ENCODE peak calls at places on chromosomes 6 and 20, in five cellular contexts. N, T, G, E and X are unnamed samples.

GRCh38 chr6:16600701-16601100 is 160.6 kb downstream of the ATXN1 start:
- DNase-seq in T (no peak), G (no peak), N (no peak), E (no peak), X (no peak)

GRCh38 chr6:144190593-144190992 is 40.3 kb downstream of the STX11 start:
- DNase-seq in G (no peak), T (peak), N (no peak), E (no peak), X (no peak)

GRCh38 chr20:9490171-9490570 is 24.2 kb upstream of the LAMP5 start:
- DNase-seq in T (no peak), N (no peak), E (no peak), G (no peak), X (no peak)

GRCh38 chr6:31180500-31180899 is 10.0 kb upstream of the POU5F1 start:
- DNase-seq in N (peak), T (peak), E (no peak), G (peak), X (no peak)

GRCh38 chr6:116536216-116536621 is 9.3 kb downstream of the TRAPPC3L start:
- DNase-seq in N (no peak), G (no peak), E (peak), T (peak), X (peak)

GRCh38 chr20:40010483-40010882 is 678.6 kb downstream of the MAFB start:
- DNase-seq in N (no peak), E (no peak), T (no peak), G (no peak), X (no peak)

GRCh38 chr20:41654884-41655283 is 36.7 kb upstream of the CHD6 start:
- DNase-seq in T (peak), E (no peak), N (no peak), G (no peak), X (peak)

GRCh38 chr6:10014561-10014960 is 400.3 kb downstream of the TFAP2A start:
- DNase-seq in T (peak), G (no peak), N (no peak), E (no peak), X (no peak)

GRCh38 chr20:51573576-51574243 is 31.2 kb upstream of the NFATC2 start:
- DNase-seq in G (no peak), N (no peak), E (no peak), T (no peak), X (no peak)

GRCh38 chr20:25865715-25866656 is 169.3 kb upstream of the ZNF337 start:
- DNase-seq in N (peak), G (no peak), T (peak), E (peak), X (peak)

GRCh38 chr6:17622144-17622543 is 22.0 kb downstream of the FAM8A1 start:
- DNase-seq in T (no peak), N (no peak), E (no peak), G (no peak), X (no peak)

GRCh38 chr20:7770578-7770977 is 169.7 kb downstream of the HAO1 start:
- DNase-seq in E (no peak), T (peak), G (no peak), N (no peak), X (no peak)

GRCh38 chr20:4767084-4767483 is 45.4 kb downstream of the PRND start:
- DNase-seq in G (no peak), E (no peak), T (no peak), N (no peak), X (no peak)

GRCh38 chr6:36038120-36038876 is 10.7 kb downstream of the MAPK14 start:
- DNase-seq in G (no peak), N (no peak), E (no peak), T (no peak), X (no peak)

GRCh38 chr6:164109770-164110140 is 695.2 kb downstream of the QKI start:
- DNase-seq in N (no peak), G (no peak), T (no peak), E (no peak), X (peak)

GRCh38 chr6:68958327-68958726 is 323.2 kb downstream of the ADGRB3 start:
- DNase-seq in N (no peak), G (no peak), T (no peak), E (peak), X (no peak)

GRCh38 chr6:39791850-39792500 is at the start of gene DAAM2:
- DNase-seq in G (no peak), T (peak), E (no peak), N (no peak), X (peak)

GRCh38 chr6:24332306-24332705 is 25.6 kb downstream of the DCDC2 start:
- DNase-seq in G (no peak), E (peak), T (peak), N (no peak), X (no peak)

GRCh38 chr20:15195378-15195777 is 858.0 kb upstream of the FLRT3 start:
- DNase-seq in E (no peak), N (no peak), G (no peak), T (no peak), X (no peak)

GRCh38 chr6:166402582-166403277 is 20.0 kb upstream of the MPC1 start:
- DNase-seq in E (no peak), N (no peak), G (no peak), T (no peak), X (no peak)

GRCh38 chr6:12279322-12280098 is 10.7 kb upstream of the EDN1 start:
- DNase-seq in N (no peak), G (no peak), T (no peak), E (peak), X (no peak)

GRCh38 chr6:56699066-56699654 is 56.5 kb upstream of the DST start:
- DNase-seq in N (no peak), E (no peak), G (no peak), T (peak), X (no peak)
- TF ChIP-seq CTCF in N (peak), E (peak), G (no peak), T (peak), X (peak)

DNA sequence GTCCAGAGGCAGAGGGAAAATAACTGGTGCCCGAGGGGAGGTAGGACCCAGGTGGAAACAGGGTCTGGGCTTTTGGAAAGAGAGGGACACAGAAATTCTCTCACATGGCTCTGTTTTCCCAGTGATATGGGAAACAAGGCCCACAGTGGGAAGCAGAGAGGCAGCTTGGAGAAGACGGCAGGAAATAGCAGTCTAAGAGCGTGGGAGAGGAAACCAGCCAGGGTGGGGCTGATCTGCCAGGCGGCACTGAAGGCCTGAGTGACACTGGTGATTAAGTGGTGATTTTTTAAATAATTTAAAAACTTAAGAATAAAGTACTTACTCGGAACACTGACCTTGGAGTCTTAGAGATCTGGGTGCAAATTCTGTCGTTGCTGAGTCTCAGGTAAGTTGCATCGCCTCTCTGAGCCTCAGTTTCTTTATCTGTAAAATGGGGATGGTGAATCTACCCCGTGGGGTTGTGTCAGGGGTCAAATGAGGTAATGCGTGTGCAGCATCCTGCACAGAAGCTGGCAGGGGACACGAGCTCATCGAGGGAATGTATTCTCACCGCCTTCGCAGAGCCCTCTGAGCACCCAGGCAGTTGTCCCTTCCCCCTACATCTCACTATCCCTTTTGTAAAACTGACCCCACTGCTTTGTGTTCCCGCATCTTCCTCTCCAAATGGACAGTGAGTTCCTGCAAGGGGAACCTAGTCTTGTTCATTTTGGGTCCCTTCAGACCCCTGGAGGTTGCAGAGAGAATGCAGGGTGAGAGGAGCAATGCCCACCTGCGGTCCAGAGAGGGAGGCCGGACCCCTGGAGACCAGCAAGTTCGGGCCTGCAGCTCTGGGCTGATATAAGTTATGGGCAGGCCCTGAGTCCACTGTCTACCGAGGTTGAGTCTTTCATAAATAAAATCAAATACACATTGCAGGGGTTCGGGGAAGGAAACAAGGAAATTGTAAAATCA is 228.6 kb upstream of the PMEPA1 start:
- DNase-seq in E (no peak), N (no peak), T (peak), G (no peak), X (no peak)
- TF ChIP-seq CTCF in E (no peak), N (no peak), T (peak), G (no peak), X (peak)

GRCh38 chr6:131916847-131917246 is 34.3 kb downstream of the CCN2 start:
- DNase-seq in T (peak), N (no peak), G (no peak), E (no peak), X (no peak)
- TF ChIP-seq CTCF in T (no peak), N (no peak), G (no peak), E (no peak), X (no peak)

GRCh38 chr6:112429226-112429625 is 82.1 kb downstream of the RFPL4B start:
- DNase-seq in N (no peak), G (no peak), T (peak), E (peak), X (peak)
- TF ChIP-seq CTCF in N (no peak), G (no peak), T (peak), E (no peak), X (no peak)

GRCh38 chr6:158157064-158157764 is 10.8 kb downstream of the SERAC1 start:
- DNase-seq in E (no peak), T (no peak), N (no peak), G (no peak), X (no peak)

GRCh38 chr6:158154816-158155215 is 13.2 kb downstream of the SERAC1 start:
- DNase-seq in G (no peak), N (no peak), E (no peak), T (no peak), X (no peak)

GRCh38 chr6:158158748-158159147 is 9.3 kb downstream of the SERAC1 start:
- DNase-seq in G (no peak), N (no peak), T (no peak), E (no peak), X (no peak)

GRCh38 chr6:158160932-158161539 is 7.0 kb downstream of the SERAC1 start:
- DNase-seq in N (no peak), E (no peak), G (no peak), T (peak), X (no peak)

GRCh38 chr6:158158123-158158522 is 9.9 kb downstream of the SERAC1 start:
- DNase-seq in E (no peak), N (no peak), G (no peak), T (no peak), X (no peak)
- TF ChIP-seq CTCF in E (no peak), N (no peak), G (no peak), T (no peak), X (no peak)

DNA sequence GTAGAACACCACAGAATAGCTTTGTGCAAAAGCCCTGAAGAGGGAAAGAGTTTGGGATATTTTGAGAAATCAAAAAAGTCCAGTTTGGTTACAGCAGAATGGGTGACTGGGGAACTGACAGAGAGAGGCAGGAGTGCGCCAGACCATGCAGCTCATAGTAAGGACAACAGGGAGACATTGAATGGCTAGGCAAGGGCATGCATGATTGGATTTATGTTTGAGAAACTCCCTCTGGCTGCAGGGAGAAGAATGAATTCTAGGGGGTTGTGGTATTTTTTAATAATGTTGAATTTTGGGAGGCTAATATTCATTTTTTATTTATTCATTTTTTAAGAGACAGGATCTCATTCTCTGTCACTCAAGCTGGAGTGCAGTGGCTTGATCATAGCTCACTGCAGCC is 49.9 kb downstream of the TGM2 start:
- DNase-seq in N (no peak), E (no peak), G (no peak), T (no peak), X (no peak)
- TF ChIP-seq CTCF in N (no peak), E (peak), G (no peak), T (no peak), X (no peak)

GRCh38 chr6:56368484-56368883 is 121.1 kb upstream of the COL21A1 start:
- DNase-seq in N (no peak), T (no peak), E (no peak), G (no peak), X (no peak)

GRCh38 chr6:56370591-56371198 is 123.3 kb upstream of the COL21A1 start:
- DNase-seq in N (no peak), E (peak), G (no peak), T (peak), X (no peak)

GRCh38 chr6:56372621-56373020 is 125.2 kb upstream of the COL21A1 start:
- DNase-seq in G (no peak), N (no peak), T (no peak), E (no peak), X (no peak)

GRCh38 chr6:56366112-56366852 is 118.9 kb upstream of the COL21A1 start:
- DNase-seq in G (no peak), T (no peak), E (no peak), N (no peak), X (no peak)

DNA sequence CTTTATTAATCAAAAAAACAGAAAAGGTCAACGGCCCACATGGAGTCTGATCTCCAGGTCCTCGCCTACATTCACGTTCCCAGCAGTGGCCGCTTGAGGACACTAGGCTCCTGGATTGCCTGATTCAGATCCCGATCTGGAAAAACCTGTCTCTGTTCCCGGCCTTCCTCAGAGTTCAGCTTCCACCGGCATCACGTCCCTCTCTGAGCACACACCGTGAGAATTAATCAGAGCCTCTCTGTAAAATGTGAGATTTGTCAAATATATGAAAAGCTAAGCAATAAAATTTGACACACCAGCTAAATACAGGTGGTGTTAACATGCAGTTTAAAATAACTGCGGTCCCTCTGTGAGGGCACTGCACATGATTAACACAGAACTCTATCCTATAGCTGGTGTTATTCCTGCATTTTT is 122.8 kb upstream of the COL21A1 start:
- DNase-seq in E (peak), T (peak), N (no peak), G (no peak), X (peak)
- TF ChIP-seq CTCF in E (peak), T (peak), N (no peak), G (peak), X (no peak)

GRCh38 chr20:49543071-49543857 is 24.7 kb downstream of the PTGIS start:
- DNase-seq in E (no peak), G (no peak), N (no peak), T (no peak), X (no peak)

GRCh38 chr20:49544535-49544934 is 23.4 kb downstream of the PTGIS start:
- DNase-seq in E (no peak), G (no peak), T (no peak), N (no peak), X (no peak)

GRCh38 chr20:49543858-49544437 is 24.0 kb downstream of the PTGIS start:
- DNase-seq in G (no peak), E (no peak), T (no peak), N (no peak), X (no peak)

GRCh38 chr20:49548371-49548947 is 19.5 kb downstream of the PTGIS start:
- DNase-seq in E (no peak), G (no peak), T (no peak), N (no peak), X (no peak)

GRCh38 chr20:49545572-49545971 is 22.4 kb downstream of the PTGIS start:
- DNase-seq in E (peak), G (no peak), N (no peak), T (no peak), X (no peak)
- TF ChIP-seq CTCF in E (no peak), G (no peak), N (no peak), T (peak), X (peak)